ENCODE peak calls at places on chromosomes 4 and X, in six cellular contexts. T is AG20443; Z is T-helper 17 cell; J is stimulated activated CD4-positive, alpha-beta T cell treated with anti-CD3 and anti-CD28 coated beads, Interleukin-2, amount 100 ng/mL, for 24 hours; C is GM04504; I is SW480. E is an unnamed sample.

GRCh38 chr4:173231916-173232315 is 63.3 kb downstream of the GALNT7 start:
- DNase-seq in T (peak), Z (no peak), J (no peak), C (no peak), I (no peak), E (no peak)

GRCh38 chr4:104532677-104533076 is 38.0 kb upstream of the CXXC4 start:
- DNase-seq in T (no peak), Z (no peak), J (no peak), C (no peak), I (no peak), E (no peak)

GRCh38 chr4:124955476-124955875 is 242.9 kb upstream of the ANKRD50 start:
- DNase-seq in T (no peak), Z (no peak), J (no peak), C (no peak), I (no peak), E (no peak)

GRCh38 chr4:7156273-7157139 is 35.8 kb upstream of the SORCS2 start:
- DNase-seq in T (peak), Z (no peak), J (no peak), C (no peak), I (no peak), E (no peak)

GRCh38 chr4:22029803-22030202 is 81.2 kb upstream of the KCNIP4 start:
- DNase-seq in T (no peak), Z (no peak), J (no peak), C (no peak), I (peak), E (no peak)

GRCh38 chr4:76879731-76880364 is 18.1 kb downstream of the SOWAHB start:
- DNase-seq in T (peak), Z (no peak), J (no peak), C (no peak), I (no peak), E (peak)

GRCh38 chr4:99918656-99919055 is 24.4 kb upstream of the LAMTOR3 start:
- DNase-seq in T (no peak), Z (no peak), J (no peak), C (no peak), I (no peak), E (no peak)

GRCh38 chrX:49725923-49726904 is 30.4 kb upstream of the PAGE1 start:
- DNase-seq in T (no peak), Z (no peak), J (no peak), C (no peak), I (peak), E (no peak)

GRCh38 chr4:74555231-74555630 is 110.3 kb downstream of the AREG start:
- DNase-seq in T (no peak), Z (no peak), J (no peak), C (no peak), I (no peak), E (no peak)

GRCh38 chr4:161133877-161134276 is 1029.9 kb downstream of the FSTL5 start:
- DNase-seq in T (no peak), Z (no peak), J (no peak), C (no peak), I (no peak), E (no peak)

GRCh38 chrX:82816572-82816971 is 691.5 kb upstream of the POU3F4 start:
- DNase-seq in T (no peak), Z (no peak), J (no peak), C (no peak), I (peak), E (no peak)

GRCh38 chr4:82436780-82437179 is 6.4 kb downstream of the ENOPH1 start:
- DNase-seq in T (no peak), Z (no peak), J (no peak), C (no peak), I (no peak), E (no peak)

GRCh38 chr4:10584042-10584441 is 100.5 kb downstream of the CLNK start:
- DNase-seq in T (peak), Z (no peak), J (no peak), C (no peak), I (peak), E (no peak)

E was measured in AG09319.